ENCODE peak calls at places on chromosomes 3 and 15, in nine cellular contexts. A is astrocyte of the spinal cord; K is progenitor cell of endocrine pancreas; X is stimulated activated CD8-positive, alpha-beta memory T cell treated with anti-CD3 and anti-CD28 coated beads, Interleukin-7, amount 100 ng/mL, for 1 hour; I is mesenteric fat pad; H is fibroblast of pulmonary artery; L is astrocyte of the hippocampus; B is CD8-positive, alpha-beta T cell; J is head of caudate nucleus. C is an unnamed sample.

GRCh38 chr3:128555881-128556280 is 62.9 kb upstream of the GATA2 start:
- DNase-seq in K (no peak), J (no peak), L (no peak), H (no peak), I (peak), B (no peak), X (no peak), A (no peak), C (no peak)

GRCh38 chr15:75544273-75544862 is 34.7 kb downstream of the PTPN9 start:
- DNase-seq in B (no peak), K (no peak), X (no peak), J (no peak), I (no peak), L (no peak), A (no peak), H (no peak), C (no peak)

GRCh38 chr3:49017978-49018706 is at the start of gene DALRD3:
- DNase-seq in B (peak), X (peak), H (peak), I (no peak), A (peak), L (peak), J (peak), K (peak), C (peak)

GRCh38 chr3:150920236-150920635 is 15.0 kb upstream of the MINDY4B start:
- DNase-seq in L (no peak), A (no peak), X (no peak), H (peak), K (no peak), J (no peak), I (no peak), B (no peak), C (no peak)

GRCh38 chr3:149547954-149548728 is 73.6 kb downstream of the TM4SF4 start:
- DNase-seq in I (no peak), B (no peak), L (peak), A (peak), K (no peak), X (no peak), H (peak), J (no peak), C (no peak)

GRCh38 chr3:187567741-187568140 is 102.5 kb downstream of the SST start:
- DNase-seq in B (no peak), H (peak), A (peak), K (no peak), L (peak), X (no peak), J (no peak), I (no peak), C (no peak)

GRCh38 chr3:127254730-127255129 is 33.1 kb downstream of the PRR20G start:
- DNase-seq in J (no peak), B (no peak), A (no peak), X (no peak), H (peak), K (no peak), I (no peak), L (no peak), C (no peak)

GRCh38 chr3:178761461-178761860 is 225.2 kb downstream of the KCNMB2 start:
- DNase-seq in I (no peak), A (no peak), X (no peak), J (no peak), K (no peak), B (no peak), L (no peak), H (no peak), C (no peak)

GRCh38 chr15:93052090-93052892 is 36.7 kb downstream of the RGMA start:
- DNase-seq in A (no peak), B (no peak), I (no peak), X (no peak), J (no peak), H (no peak), K (no peak), L (no peak), C (no peak)

GRCh38 chr3:133991637-133992036 is 38.1 kb downstream of the SLCO2A1 start:
- DNase-seq in X (no peak), I (no peak), L (peak), H (no peak), K (no peak), B (no peak), J (no peak), A (peak), C (no peak)

GRCh38 chr15:31328425-31328998 is 1.9 kb downstream of the KLF13 start:
- DNase-seq in B (peak), L (peak), K (no peak), A (peak), X (peak), H (peak), I (no peak), J (no peak), C (peak)

GRCh38 chr3:14441240-14441919 is 39.0 kb downstream of the SLC6A6 start:
- DNase-seq in B (no peak), A (no peak), I (no peak), J (no peak), K (no peak), L (no peak), X (no peak), H (no peak), C (peak)

GRCh38 chr3:177080122-177080521 is 117.2 kb downstream of the TBL1XR1 start:
- DNase-seq in I (no peak), H (no peak), B (no peak), J (no peak), L (no peak), A (no peak), K (no peak), X (no peak), C (no peak)

C was measured in endothelial cell.